ENCODE peak calls at places on chromosomes 2 and 18, in seven cellular contexts. H is HS-5, D is A549, E is astrocyte of the cerebellum, G is GM03348, Q is mesendoderm, S is tibial artery. N is an unnamed sample.

GRCh38 chr2:241309684-241310117 is 5.8 kb downstream of the HDLBP start:
- DNase-seq in Q (no peak), D (no peak), S (no peak), G (peak), H (no peak), E (no peak), N (no peak)

GRCh38 chr2:189412330-189412953 is 28.8 kb upstream of the WDR75 start:
- DNase-seq in Q (peak), S (no peak), H (no peak), D (peak), E (peak), G (peak), N (peak)

GRCh38 chr2:171139860-171140259 is 20.8 kb downstream of the TLK1 start:
- DNase-seq in D (no peak), H (no peak), Q (peak), E (no peak), G (no peak), S (no peak), N (no peak)

GRCh38 chr18:79733996-79734770 is 54.6 kb downstream of the CTDP1 start:
- DNase-seq in H (no peak), S (no peak), E (no peak), Q (no peak), G (no peak), D (no peak), N (no peak)

GRCh38 chr18:69282371-69282770 is 118.3 kb upstream of the DOK6 start:
- DNase-seq in S (no peak), E (no peak), Q (peak), D (no peak), H (no peak), G (no peak), N (no peak)

GRCh38 chr2:67142741-67143140 is 254.4 kb upstream of the ETAA1 start:
- DNase-seq in H (no peak), D (no peak), S (no peak), Q (no peak), G (no peak), E (no peak), N (no peak)

GRCh38 chr2:9914384-9915065 is 37.0 kb upstream of the GRHL1 start:
- DNase-seq in E (peak), S (no peak), H (peak), D (peak), G (peak), Q (peak), N (no peak)

GRCh38 chr2:85549826-85550225 is 10.9 kb downstream of the MAT2A start:
- DNase-seq in G (peak), H (peak), D (no peak), S (no peak), Q (peak), E (peak), N (peak)

GRCh38 chr2:232888839-232889529 is 18.9 kb downstream of the SNORC start:
- DNase-seq in H (no peak), S (peak), Q (no peak), E (no peak), G (no peak), D (no peak), N (no peak)

GRCh38 chr18:2657043-2657512 is 1.6 kb downstream of the SMCHD1 start:
- DNase-seq in D (no peak), S (no peak), E (no peak), G (no peak), H (no peak), Q (no peak), N (no peak)

GRCh38 chr2:46549159-46549902 is 70.0 kb downstream of the TMEM247 start:
- DNase-seq in G (no peak), Q (no peak), H (no peak), D (no peak), E (no peak), S (no peak), N (no peak)

GRCh38 chr2:15826273-15826717 is 114.1 kb upstream of the MYCN start:
- DNase-seq in G (no peak), D (no peak), S (no peak), E (no peak), Q (peak), H (no peak), N (peak)

GRCh38 chr2:17735864-17736263 is 17.7 kb downstream of the SMC6 start:
- DNase-seq in H (no peak), E (no peak), G (no peak), Q (no peak), D (no peak), S (no peak), N (no peak)

GRCh38 chr2:33521791-33522281 is 45.4 kb downstream of the RASGRP3 start:
- DNase-seq in S (peak), E (peak), D (no peak), H (no peak), G (peak), Q (no peak), N (peak)

GRCh38 chr2:197137234-197137633 is 173.3 kb downstream of the ANKRD44 start:
- DNase-seq in Q (no peak), S (no peak), G (peak), E (no peak), D (no peak), H (peak), N (no peak)

GRCh38 chr18:5150888-5151287 is 46.2 kb downstream of the AKAIN1 start:
- DNase-seq in D (no peak), E (no peak), S (no peak), H (no peak), G (no peak), Q (no peak), N (no peak)

GRCh38 chr2:216312441-216312840 is 59.8 kb downstream of the MARCHF4 start:
- DNase-seq in S (no peak), H (no peak), E (no peak), Q (no peak), G (no peak), D (no peak), N (no peak)

GRCh38 chr2:127208313-127208712 is 11.8 kb downstream of the CYP27C1 start:
- DNase-seq in G (no peak), S (no peak), E (no peak), Q (peak), H (no peak), D (no peak), N (peak)

GRCh38 chr2:23475036-23475435 is 90.1 kb downstream of the KLHL29 start:
- DNase-seq in Q (peak), H (no peak), G (no peak), S (peak), E (no peak), D (no peak), N (no peak)

GRCh38 chr2:23523651-23524260 is 138.8 kb downstream of the KLHL29 start:
- DNase-seq in E (no peak), S (peak), D (no peak), H (no peak), Q (no peak), G (peak), N (peak)

GRCh38 chr18:46461993-46462392 is 195.0 kb downstream of the LOXHD1 start:
- DNase-seq in D (no peak), G (no peak), S (no peak), Q (no peak), H (no peak), E (no peak), N (no peak)

GRCh38 chr2:152715854-152716428 is 1.3 kb downstream of the PRPF40A start:
- DNase-seq in D (peak), Q (peak), G (peak), E (no peak), S (no peak), H (no peak), N (peak)

GRCh38 chr2:191218292-191218898 is 26.8 kb upstream of the MYO1B start:
- DNase-seq in Q (peak), G (peak), S (no peak), H (no peak), E (peak), D (peak), N (peak)

GRCh38 chr2:168194784-168195522 is 52.4 kb downstream of the STK39 start:
- DNase-seq in E (no peak), G (peak), Q (no peak), H (no peak), S (no peak), D (no peak), N (no peak)

GRCh38 chr2:96792772-96793749 is 23.0 kb upstream of the CNNM3 start:
- DNase-seq in E (no peak), S (no peak), H (no peak), G (no peak), D (no peak), Q (no peak), N (no peak)

GRCh38 chr2:132891456-132891855 is 221.5 kb upstream of the LYPD1 start:
- DNase-seq in S (no peak), E (no peak), Q (peak), H (no peak), D (no peak), G (no peak), N (no peak)

GRCh38 chr2:238138331-238139102 is at the start of gene KLHL30:
- DNase-seq in Q (no peak), G (no peak), S (peak), E (no peak), H (no peak), D (no peak), N (no peak)

GRCh38 chr2:65678779-65679394 is 246.5 kb upstream of the SPRED2 start:
- DNase-seq in E (no peak), S (no peak), D (no peak), G (no peak), H (no peak), Q (no peak), N (no peak)

GRCh38 chr18:27467073-27467472 is 282.0 kb upstream of the CHST9 start:
- DNase-seq in D (no peak), E (no peak), H (no peak), Q (no peak), S (no peak), G (no peak), N (no peak)

GRCh38 chr2:73931531-73932500 is 5.1 kb downstream of the DGUOK start:
- DNase-seq in S (no peak), Q (no peak), G (peak), H (no peak), E (no peak), D (no peak), N (no peak)

GRCh38 chr18:11246466-11246865 is 97.1 kb upstream of the PIEZO2 start:
- DNase-seq in G (peak), E (no peak), H (no peak), S (no peak), Q (no peak), D (no peak), N (no peak)

GRCh38 chr2:196176142-196176738 is 4.9 kb upstream of the STK17B start:
- DNase-seq in E (no peak), S (no peak), D (no peak), G (no peak), Q (no peak), H (no peak), N (peak)

GRCh38 chr2:232888099-232888836 is 18.2 kb downstream of the SNORC start:
- DNase-seq in H (no peak), D (no peak), Q (no peak), G (no peak), S (peak), E (no peak), N (no peak)

GRCh38 chr2:119808516-119809147 is 48.9 kb downstream of the PTPN4 start:
- DNase-seq in Q (peak), E (no peak), S (no peak), G (no peak), H (no peak), D (no peak), N (no peak)

GRCh38 chr2:42071762-42072161 is 23.9 kb downstream of the PKDCC start:
- DNase-seq in E (no peak), S (no peak), H (no peak), Q (no peak), G (no peak), D (no peak), N (no peak)

GRCh38 chr2:31386648-31387047 is 27.9 kb downstream of the XDH start:
- DNase-seq in G (no peak), E (no peak), H (no peak), D (peak), S (no peak), Q (peak), N (peak)

GRCh38 chr2:54597153-54597827 is 126.2 kb upstream of the EML6 start:
- DNase-seq in Q (no peak), H (no peak), D (no peak), G (no peak), S (no peak), E (no peak), N (no peak)

GRCh38 chr2:29606105-29606871 is 315.1 kb downstream of the ALK start:
- DNase-seq in E (peak), D (no peak), Q (no peak), H (peak), S (no peak), G (peak), N (no peak)

GRCh38 chr2:161416294-161416632 is at the start of gene TBR1:
- DNase-seq in G (no peak), Q (no peak), E (no peak), H (no peak), S (no peak), D (no peak), N (peak)